ENCODE peak calls at places on chromosomes 5 and 9, in eight cellular contexts. N is OCI-LY7; O is left lung; P is heart right ventricle; H is CD8-positive, alpha-beta T cell; F is transverse colon; S is left ventricle myocardium inferior; Z is A549. B is an unnamed sample. For H3K9me3 and H3K4me1, the result is how much of the 10 kb centered on the place peaks cover.

GRCh38 chr9:127929044-127929979 is 1.3 kb downstream of the PIP5KL1 start:
- DNase-seq in S (no peak), P (no peak), F (no peak), Z (no peak), N (no peak), O (no peak), H (no peak), B (no peak)

GRCh38 chr5:118796081-118796480 is 192.3 kb downstream of the DTWD2 start:
- DNase-seq in Z (no peak), N (no peak), P (no peak), O (no peak), F (no peak), H (no peak), S (no peak), B (no peak)

GRCh38 chr5:160054831-160055230 is 45.9 kb downstream of the TTC1 start:
- DNase-seq in P (no peak), O (no peak), H (no peak), Z (peak), S (no peak), F (peak), N (no peak), B (no peak)

GRCh38 chr5:7395432-7396168 is at the start of gene ADCY2:
- DNase-seq in F (no peak), H (no peak), O (no peak), N (no peak), P (no peak), Z (no peak), S (no peak), B (no peak)

GRCh38 chr5:103512506-103512905 is 50.1 kb downstream of the NUDT12 start:
- DNase-seq in N (no peak), O (no peak), P (no peak), H (no peak), F (no peak), S (no peak), Z (no peak), B (no peak)

GRCh38 chr5:69134126-69134525 is 32.8 kb upstream of the CCNB1 start:
- DNase-seq in F (no peak), O (no peak), P (no peak), Z (no peak), H (no peak), N (no peak), S (no peak), B (no peak)

GRCh38 chr9:81499571-81499970 is 189.8 kb downstream of the TLE1 start:
- DNase-seq in S (no peak), F (no peak), H (no peak), Z (no peak), O (no peak), N (no peak), P (no peak), B (no peak)

GRCh38 chr5:133681896-133682295 is 69.6 kb upstream of the FSTL4 start:
- DNase-seq in S (no peak), Z (no peak), P (no peak), O (no peak), F (no peak), N (no peak), H (peak), B (no peak)

GRCh38 chr5:31702709-31703108 is 63.8 kb downstream of the PDZD2 start:
- DNase-seq in O (no peak), Z (no peak), N (no peak), P (peak), F (no peak), H (no peak), S (no peak), B (no peak)

GRCh38 chr5:118679123-118679940 is 309.0 kb downstream of the DTWD2 start:
- DNase-seq in P (no peak), S (no peak), O (no peak), H (no peak), Z (no peak), N (no peak), F (no peak), B (no peak)

GRCh38 chr9:20016611-20017010 is 227.8 kb upstream of the SLC24A2 start:
- DNase-seq in P (no peak), F (no peak), N (no peak), Z (no peak), O (no peak), S (no peak), H (no peak), B (no peak)

GRCh38 chr9:116238225-116238624 is 84.6 kb downstream of the PAPPA start:
- DNase-seq in P (no peak), O (no peak), Z (peak), S (no peak), N (no peak), H (no peak), F (no peak), B (no peak)

GRCh38 chr9:17065062-17065461 is 69.8 kb upstream of the CNTLN start:
- DNase-seq in O (no peak), Z (peak), P (no peak), N (no peak), F (no peak), S (no peak), H (no peak), B (no peak)

GRCh38 chr9:6910032-6910431 is 152.3 kb downstream of the KDM4C start:
- DNase-seq in O (no peak), Z (peak), H (no peak), N (peak), F (no peak), P (no peak), S (no peak), B (no peak)

GRCh38 chr5:140357731-140358093 is 2.3 kb upstream of the SLC4A9 start:
- DNase-seq in P (peak), H (peak), Z (peak), O (peak), N (peak), F (peak), S (peak), B (peak)

GRCh38 chr9:20441166-20441565 is 181.1 kb downstream of the MLLT3 start:
- DNase-seq in H (no peak), O (no peak), F (no peak), P (no peak), S (no peak), Z (no peak), N (no peak), B (no peak)

GRCh38 chr9:120910643-120911042 is 16.0 kb downstream of the TRAF1 start:
- DNase-seq in O (no peak), S (no peak), P (no peak), Z (no peak), N (no peak), F (no peak), H (no peak), B (no peak)

GRCh38 chr9:33185858-33186257 is 18.7 kb upstream of the B4GALT1 start:
- DNase-seq in F (no peak), H (no peak), S (no peak), P (no peak), Z (no peak), O (no peak), N (no peak), B (no peak)

GRCh38 chr9:119004618-119004990 is 364.6 kb downstream of the BRINP1 start:
- DNase-seq in P (peak), S (peak), Z (peak), N (no peak), F (peak), O (no peak), H (no peak), B (no peak)

GRCh38 chr5:99102073-99102697 is 173.4 kb upstream of the CHD1 start:
- DNase-seq in Z (no peak), P (no peak), H (no peak), S (no peak), N (no peak), O (no peak), F (no peak), B (no peak)

GRCh38 chr9:121393318-121393717 is 23.3 kb upstream of the STOM start:
- DNase-seq in H (no peak), O (no peak), F (no peak), S (no peak), P (no peak), N (no peak), Z (no peak), B (no peak)

GRCh38 chr5:129771058-129771838 is 23.4 kb downstream of the MINAR2 start:
- DNase-seq in F (peak), H (peak), P (peak), N (peak), Z (peak), O (no peak), S (no peak), B (peak)

GRCh38 chr9:111041902-111042301 is 3.6 kb upstream of the LPAR1 start:
- DNase-seq in N (no peak), F (no peak), H (no peak), Z (no peak), P (no peak), S (no peak), O (no peak), B (no peak)

GRCh38 chr5:62643556-62644451 is 65.2 kb downstream of the LRRC70 start:
- DNase-seq in O (no peak), Z (no peak), S (no peak), N (no peak), P (no peak), H (no peak), F (no peak), B (no peak)

GRCh38 chr9:131799177-131799823 is 59.4 kb upstream of the RAPGEF1 start:
- DNase-seq in S (peak), N (peak), Z (peak), O (no peak), F (peak), H (peak), P (peak), B (peak)

GRCh38 chr5:25858019-25858418 is 1180.4 kb downstream of the CDH9 start:
- DNase-seq in P (no peak), N (no peak), Z (peak), O (no peak), F (no peak), H (no peak), S (no peak), B (no peak)

GRCh38 chr9:70263421-70263820 is 4.6 kb downstream of the SMC5 start:
- DNase-seq in S (no peak), P (no peak), H (no peak), Z (no peak), F (no peak), N (no peak), O (no peak), B (no peak)

GRCh38 chr5:34658023-34658422 is 1.9 kb downstream of the RAI14 start:
- DNase-seq in S (no peak), P (no peak), Z (peak), H (no peak), N (no peak), F (no peak), O (no peak), B (no peak)

GRCh38 chr9:124764774-124765438 is 6.2 kb downstream of the NR6A1 start:
- DNase-seq in F (no peak), Z (peak), P (no peak), O (no peak), N (peak), S (no peak), H (no peak), B (no peak)

GRCh38 chr9:64061013-64061627 is 1223.9 kb downstream of the FOXD4L5 start:
- DNase-seq in O (no peak), N (no peak), P (no peak), S (no peak), Z (no peak), H (no peak), F (no peak), B (no peak)

GRCh38 chr9:93575706-93576295 is 583 bp upstream of the PHF2 start:
- DNase-seq in H (peak), P (peak), N (peak), Z (peak), F (peak), O (peak), S (peak), B (peak)

GRCh38 chr5:74636552-74636951 is 4.0 kb downstream of the ENC1 start:
- DNase-seq in S (no peak), F (no peak), H (no peak), O (no peak), P (no peak), Z (no peak), N (no peak), B (no peak)

GRCh38 chr5:44454002-44454401 is 64.8 kb upstream of the FGF10 start:
- DNase-seq in Z (no peak), H (no peak), F (no peak), N (no peak), P (no peak), S (no peak), O (no peak), B (no peak)

DNA sequence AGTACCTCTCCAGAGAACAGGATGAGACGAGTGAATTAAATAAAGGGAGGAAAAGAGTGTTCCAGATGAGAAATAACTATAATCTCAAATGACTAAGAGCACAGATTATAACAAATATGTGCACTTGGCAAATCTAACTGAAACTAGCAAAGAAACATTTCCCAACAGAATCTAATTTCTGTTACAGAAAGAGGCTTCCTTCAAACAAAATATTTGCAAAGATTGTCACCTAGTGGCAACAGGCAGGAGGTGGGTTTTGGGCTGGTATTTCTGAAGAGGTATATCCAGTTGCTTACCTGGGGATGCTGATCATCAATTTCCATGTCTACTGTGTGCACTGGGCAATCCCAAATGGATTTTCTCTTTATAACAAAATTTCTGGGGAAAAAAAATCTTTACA is 5.6 kb upstream of the SPDL1 start:
- DNase-seq in S (no peak), O (no peak), N (peak), H (no peak), Z (peak), P (no peak), F (no peak), B (no peak)
- H3K9me3 ChIP-seq in S (under half), O (under half), N (under half), H (under half), Z (under half), P (under half), F (under half), B (under half)

GRCh38 chr5:35857606-35858205 is 1.0 kb downstream of the IL7R start:
- DNase-seq in N (no peak), S (no peak), P (no peak), Z (no peak), O (no peak), H (no peak), F (no peak), B (no peak)

GRCh38 chr5:35855221-35855620 is 1.5 kb upstream of the IL7R start:
- DNase-seq in Z (no peak), N (no peak), S (no peak), P (no peak), O (no peak), F (no peak), H (no peak), B (no peak)

GRCh38 chr5:35856186-35857003 is at the start of gene IL7R:
- DNase-seq in S (no peak), N (peak), H (no peak), P (no peak), O (no peak), F (no peak), Z (no peak), B (no peak)

GRCh38 chr5:35859101-35859661 is 2.5 kb downstream of the IL7R start:
- DNase-seq in F (no peak), P (no peak), Z (no peak), S (no peak), N (peak), H (no peak), O (no peak), B (no peak)

DNA sequence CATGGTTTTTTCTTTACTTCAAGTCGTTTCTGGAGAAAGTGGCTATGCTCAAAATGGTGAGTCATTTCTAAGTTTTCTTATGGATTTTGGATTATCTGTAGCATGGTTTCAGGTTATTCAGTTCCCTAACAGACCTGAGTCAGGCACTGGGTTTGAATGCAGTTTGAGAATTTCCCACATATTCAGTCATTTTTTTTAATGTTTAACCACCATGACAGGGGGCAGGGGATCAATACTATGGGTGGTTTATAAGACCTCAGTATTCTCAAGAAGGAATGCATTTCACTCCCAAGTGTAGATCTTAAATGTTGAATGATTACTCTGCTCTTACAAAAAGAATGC is 284 bp downstream of the IL7R start:
- DNase-seq in Z (no peak), N (no peak), H (no peak), O (no peak), F (no peak), P (no peak), S (no peak), B (no peak)
- H3K4me3 ChIP-seq in Z (no peak), N (peak), H (peak), O (peak), F (no peak), P (peak), S (no peak), B (peak)

GRCh38 chr9:94922098-94922607 is 195.7 kb downstream of the AOPEP start:
- DNase-seq in O (no peak), H (no peak), N (no peak), Z (peak), F (no peak), P (no peak), S (no peak), B (no peak)

GRCh38 chr9:94921656-94922055 is 195.2 kb downstream of the AOPEP start:
- DNase-seq in H (no peak), S (no peak), Z (no peak), O (no peak), F (no peak), N (no peak), P (no peak), B (no peak)

GRCh38 chr9:94921072-94921471 is 194.6 kb downstream of the AOPEP start:
- DNase-seq in H (no peak), F (no peak), P (no peak), S (no peak), N (no peak), O (no peak), Z (peak), B (no peak)

GRCh38 chr9:94919376-94920098 is 193.0 kb downstream of the AOPEP start:
- DNase-seq in S (no peak), O (no peak), Z (peak), P (no peak), N (no peak), H (no peak), F (no peak), B (no peak)

GRCh38 chr9:94920439-94920951 is 194.0 kb downstream of the AOPEP start:
- DNase-seq in H (no peak), P (no peak), F (peak), O (peak), N (no peak), Z (peak), S (peak), B (no peak)
- H3K4me1 ChIP-seq in H (under half), P (under half), F (under half), O (under half), N (under half), Z (half or more), S (half or more), B (under half)

DNA sequence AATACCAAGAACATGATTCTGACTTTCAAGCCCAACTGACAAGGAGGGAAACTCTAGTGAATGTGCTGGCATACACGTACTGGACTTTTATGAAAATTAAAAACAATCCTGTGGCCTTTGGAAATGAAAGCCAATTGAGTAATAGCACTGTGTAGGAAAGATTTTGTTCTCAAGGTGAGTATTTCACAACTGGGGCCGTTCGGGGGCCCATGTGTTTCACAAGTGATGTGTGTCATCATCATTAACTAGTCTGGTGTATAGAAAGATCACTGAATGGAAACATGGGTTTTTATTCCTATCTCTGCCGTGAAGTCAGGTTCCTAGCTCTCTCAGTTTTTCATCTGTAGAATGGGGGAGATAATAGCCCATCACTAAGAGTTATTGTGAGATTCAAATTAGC is 605.0 kb upstream of the CLINT1 start:
- DNase-seq in P (no peak), H (no peak), S (peak), O (no peak), F (peak), N (no peak), Z (no peak), B (no peak)
- H3K9me3 ChIP-seq in P (under half), H (under half), S (under half), O (under half), F (under half), N (under half), Z (under half), B (under half)

B was measured in CD8-positive, alpha-beta memory T cell.